ENCODE peak calls at places on chromosomes 6 and 20, in eight cellular contexts. L is anterior cingulate cortex, I is PC-9, H is mucosa of descending colon, M is iris pigment epithelial cell, O is EH, Q is Karpas-422, W is HEK293T. T is an unnamed sample.

GRCh38 chr6:107612762-107613415 is 123.0 kb downstream of the SOBP start:
- DNase-seq in L (no peak), I (peak), H (no peak), M (peak), O (no peak), Q (peak), W (no peak), T (peak)

GRCh38 chr20:14724465-14724864 is 387.1 kb upstream of the FLRT3 start:
- DNase-seq in L (no peak), I (no peak), H (no peak), M (no peak), O (no peak), Q (no peak), W (no peak), T (no peak)

GRCh38 chr20:64240243-64241015 is 15.1 kb upstream of the PCMTD2 start:
- DNase-seq in L (no peak), I (no peak), H (no peak), M (no peak), O (no peak), Q (no peak), W (no peak), T (no peak)

GRCh38 chr6:152063170-152063921 is 255.9 kb downstream of the ESR1 start:
- DNase-seq in L (no peak), I (no peak), H (no peak), M (no peak), O (no peak), Q (no peak), W (no peak), T (peak)

GRCh38 chr20:32539817-32540675 is 45.1 kb downstream of the NOL4L start:
- DNase-seq in L (no peak), I (peak), H (peak), M (no peak), O (no peak), Q (no peak), W (no peak), T (no peak)

GRCh38 chr6:111534366-111534765 is 51.3 kb upstream of the REV3L start:
- DNase-seq in L (peak), I (no peak), H (peak), M (peak), O (no peak), Q (no peak), W (no peak), T (peak)

GRCh38 chr20:21513881-21514540 is at the start of gene NKX2-2:
- DNase-seq in L (peak), I (no peak), H (no peak), M (no peak), O (no peak), Q (no peak), W (peak), T (peak)

GRCh38 chr20:1212607-1213396 is 9.5 kb downstream of the C20orf202 start:
- DNase-seq in L (peak), I (no peak), H (no peak), M (peak), O (peak), Q (peak), W (peak), T (peak)

GRCh38 chr6:7479801-7480266 is 61.6 kb upstream of the DSP start:
- DNase-seq in L (no peak), I (peak), H (peak), M (peak), O (peak), Q (no peak), W (peak), T (peak)

GRCh38 chr20:50200482-50201104 is 10.0 kb downstream of the CEBPB start:
- DNase-seq in L (no peak), I (peak), H (no peak), M (no peak), O (no peak), Q (no peak), W (no peak), T (no peak)

GRCh38 chr20:40953856-40954255 is 74.8 kb upstream of the TOP1 start:
- DNase-seq in L (no peak), I (peak), H (no peak), M (peak), O (peak), Q (no peak), W (no peak), T (peak)

GRCh38 chr6:167588920-167589614 is 237.6 kb upstream of the AFDN start:
- DNase-seq in L (no peak), I (no peak), H (no peak), M (no peak), O (no peak), Q (no peak), W (no peak), T (no peak)

GRCh38 chr6:118772886-118773285 is 121.1 kb upstream of the ASF1A start:
- DNase-seq in L (no peak), I (no peak), H (no peak), M (no peak), O (no peak), Q (no peak), W (no peak), T (no peak)

GRCh38 chr6:130366011-130366963 is at the start of gene TMEM200A:
- DNase-seq in L (no peak), I (no peak), H (peak), M (peak), O (peak), Q (no peak), W (peak), T (peak)

GRCh38 chr20:24913076-24913628 is 35.9 kb upstream of the CST7 start:
- DNase-seq in L (no peak), I (no peak), H (no peak), M (no peak), O (no peak), Q (no peak), W (no peak), T (no peak)

GRCh38 chr6:113481441-113481840 is 375.7 kb upstream of the MARCKS start:
- DNase-seq in L (no peak), I (peak), H (no peak), M (peak), O (peak), Q (no peak), W (no peak), T (peak)